ENCODE peak calls at places on chromosomes 11 and 22, in nine cellular contexts. O is spleen, I is fibroblast of lung, C is tibial artery, N is right atrium auricular region, T is neural progenitor cell, F is colonic mucosa, U is heart left ventricle, J is lung. L is an unnamed sample. For H3K4me1 and H3K27me3, the result is how much of the 10 kb centered on the place peaks cover.

GRCh38 chr11:119318240-119319135 is 1.6 kb upstream of the MCAM start:
- DNase-seq in O (no peak), I (peak), C (peak), N (no peak), T (peak), F (no peak), U (peak), J (no peak), L (peak)

GRCh38 chr11:73047773-73048371 is 94.2 kb downstream of the FCHSD2 start:
- DNase-seq in O (no peak), I (no peak), C (no peak), N (no peak), T (no peak), F (no peak), U (no peak), J (no peak), L (no peak)

GRCh38 chr22:50145741-50146439 is 24.6 kb upstream of the PANX2 start:
- DNase-seq in O (no peak), I (no peak), C (no peak), N (no peak), T (no peak), F (no peak), U (no peak), J (no peak), L (no peak)

GRCh38 chr11:77557553-77557952 is 32.2 kb upstream of the AQP11 start:
- DNase-seq in O (no peak), I (peak), C (no peak), N (no peak), T (peak), F (peak), U (no peak), J (no peak), L (peak)

GRCh38 chr11:77590194-77590591 is 440 bp downstream of the AQP11 start:
- DNase-seq in O (no peak), I (peak), C (peak), N (no peak), T (peak), F (peak), U (no peak), J (peak), L (peak)

GRCh38 chr11:70727021-70727420 is 328.7 kb downstream of the CTTN start:
- DNase-seq in O (no peak), I (no peak), C (no peak), N (no peak), T (no peak), F (no peak), U (no peak), J (no peak), L (no peak)

GRCh38 chr11:78351193-78351592 is 66.4 kb downstream of the GAB2 start:
- DNase-seq in O (no peak), I (no peak), C (no peak), N (no peak), T (peak), F (no peak), U (no peak), J (no peak), L (no peak)

GRCh38 chr22:43853328-43853931 is 8.9 kb downstream of the SULT4A1 start:
- DNase-seq in O (peak), I (no peak), C (peak), N (no peak), T (no peak), F (no peak), U (peak), J (no peak), L (peak)

GRCh38 chr11:2975594-2975993 is 16.5 kb downstream of the NAP1L4 start:
- DNase-seq in O (no peak), I (no peak), C (no peak), N (no peak), T (peak), F (no peak), U (no peak), J (no peak), L (peak)

GRCh38 chr11:91703042-91703441 is 521.6 kb upstream of the FAT3 start:
- DNase-seq in O (no peak), I (no peak), C (no peak), N (no peak), T (no peak), F (no peak), U (no peak), J (no peak), L (no peak)

GRCh38 chr11:11179239-11179638 is 173.8 kb downstream of the CSNK2A3 start:
- DNase-seq in O (no peak), I (peak), C (no peak), N (no peak), T (no peak), F (no peak), U (no peak), J (no peak), L (no peak)

GRCh38 chr11:20095189-20095588 is 65.1 kb downstream of the DBX1 start:
- DNase-seq in O (no peak), I (no peak), C (no peak), N (no peak), T (no peak), F (no peak), U (no peak), J (no peak), L (no peak)

GRCh38 chr11:20089796-20090653 is 70.2 kb downstream of the DBX1 start:
- DNase-seq in O (no peak), I (peak), C (no peak), N (no peak), T (no peak), F (no peak), U (no peak), J (no peak), L (peak)

GRCh38 chr11:20097319-20098221 is 62.7 kb downstream of the DBX1 start:
- DNase-seq in O (no peak), I (peak), C (no peak), N (no peak), T (no peak), F (no peak), U (no peak), J (no peak), L (no peak)

GRCh38 chr11:20090654-20091374 is 69.5 kb downstream of the DBX1 start:
- DNase-seq in O (no peak), I (no peak), C (no peak), N (no peak), T (no peak), F (no peak), U (no peak), J (no peak), L (no peak)

GRCh38 chr11:20093775-20094174 is 66.5 kb downstream of the DBX1 start:
- DNase-seq in O (no peak), I (peak), C (no peak), N (no peak), T (peak), F (no peak), U (no peak), J (no peak), L (peak)
- TF ChIP-seq CTCF in O (no peak), I (no peak), C (no peak), N (no peak), T (no peak), F (no peak), U (no peak), J (no peak), L (no peak)

DNA sequence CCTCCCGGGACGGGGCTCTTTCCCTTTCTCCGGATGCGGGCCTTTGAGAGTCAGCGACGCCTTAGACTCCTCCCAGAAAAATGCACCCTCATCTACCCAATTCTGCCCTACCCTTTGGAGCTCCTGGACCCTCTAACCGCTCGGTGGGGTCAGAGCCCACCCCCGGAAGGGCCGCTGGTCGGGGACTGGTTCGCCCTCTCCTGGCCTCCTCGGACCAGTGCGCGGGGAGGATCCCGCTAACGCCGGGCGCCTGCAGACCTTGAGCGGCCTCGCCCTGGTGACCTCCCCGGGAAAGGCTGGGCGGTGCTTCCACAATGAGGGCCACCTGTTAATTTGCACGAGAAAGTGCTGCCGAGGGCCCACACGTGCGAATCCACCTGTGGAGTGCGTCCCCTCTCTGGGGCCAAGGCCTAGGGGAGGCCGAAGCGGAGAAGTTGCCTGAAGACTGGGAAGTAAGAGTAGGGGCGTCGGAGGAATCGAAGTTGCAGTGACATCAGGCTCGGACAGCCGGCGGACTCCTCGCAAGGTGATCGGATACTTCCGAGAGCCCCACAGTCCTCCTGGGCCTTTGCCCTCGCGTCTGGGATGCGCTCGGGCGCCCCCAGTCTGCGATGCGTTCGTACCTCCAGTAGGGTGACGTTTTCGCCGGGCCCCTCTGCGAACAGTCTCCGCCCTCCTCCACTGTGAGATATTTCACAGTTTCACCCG is 61.5 kb downstream of the ENDOD1 start:
- DNase-seq in O (peak), I (peak), C (peak), N (peak), T (peak), F (peak), U (peak), J (peak), L (peak)
- H3K4me1 ChIP-seq in O (under half), I (under half), C (under half), N (under half), T (under half), F (under half), U (under half), J (under half), L (under half)

GRCh38 chr11:117547188-117547831 is 219.7 kb downstream of the CEP164 start:
- DNase-seq in O (no peak), I (no peak), C (no peak), N (no peak), T (peak), F (no peak), U (no peak), J (no peak), L (peak)

GRCh38 chr11:117550466-117550865 is 222.8 kb downstream of the CEP164 start:
- DNase-seq in O (no peak), I (no peak), C (no peak), N (no peak), T (no peak), F (no peak), U (no peak), J (no peak), L (no peak)

GRCh38 chr11:117546431-117547160 is 218.9 kb downstream of the CEP164 start:
- DNase-seq in O (no peak), I (no peak), C (no peak), N (no peak), T (peak), F (no peak), U (no peak), J (no peak), L (no peak)

GRCh38 chr11:117547911-117548310 is 220.3 kb downstream of the CEP164 start:
- DNase-seq in O (no peak), I (no peak), C (no peak), N (no peak), T (no peak), F (no peak), U (no peak), J (no peak), L (no peak)

GRCh38 chr11:117548876-117549275 is 221.2 kb downstream of the CEP164 start:
- DNase-seq in O (no peak), I (no peak), C (no peak), N (no peak), T (no peak), F (no peak), U (no peak), J (no peak), L (no peak)
- H3K27me3 ChIP-seq in O (under half), I (under half), C (under half), N (under half), T (under half), F (under half), U (under half), J (under half), L (half or more)

GRCh38 chr22:38222797-38223119 is 21.0 kb downstream of the MAFF start:
- DNase-seq in O (no peak), I (no peak), C (no peak), N (no peak), T (no peak), F (peak), U (no peak), J (no peak), L (no peak)

GRCh38 chr22:38221908-38222796 is 20.4 kb downstream of the MAFF start:
- DNase-seq in O (no peak), I (no peak), C (no peak), N (no peak), T (peak), F (no peak), U (no peak), J (no peak), L (peak)

GRCh38 chr22:38221407-38221806 is 19.6 kb downstream of the MAFF start:
- DNase-seq in O (no peak), I (no peak), C (no peak), N (no peak), T (no peak), F (no peak), U (no peak), J (no peak), L (no peak)

GRCh38 chr22:38220653-38221386 is 19.0 kb downstream of the MAFF start:
- DNase-seq in O (no peak), I (no peak), C (no peak), N (no peak), T (no peak), F (no peak), U (no peak), J (no peak), L (no peak)

DNA sequence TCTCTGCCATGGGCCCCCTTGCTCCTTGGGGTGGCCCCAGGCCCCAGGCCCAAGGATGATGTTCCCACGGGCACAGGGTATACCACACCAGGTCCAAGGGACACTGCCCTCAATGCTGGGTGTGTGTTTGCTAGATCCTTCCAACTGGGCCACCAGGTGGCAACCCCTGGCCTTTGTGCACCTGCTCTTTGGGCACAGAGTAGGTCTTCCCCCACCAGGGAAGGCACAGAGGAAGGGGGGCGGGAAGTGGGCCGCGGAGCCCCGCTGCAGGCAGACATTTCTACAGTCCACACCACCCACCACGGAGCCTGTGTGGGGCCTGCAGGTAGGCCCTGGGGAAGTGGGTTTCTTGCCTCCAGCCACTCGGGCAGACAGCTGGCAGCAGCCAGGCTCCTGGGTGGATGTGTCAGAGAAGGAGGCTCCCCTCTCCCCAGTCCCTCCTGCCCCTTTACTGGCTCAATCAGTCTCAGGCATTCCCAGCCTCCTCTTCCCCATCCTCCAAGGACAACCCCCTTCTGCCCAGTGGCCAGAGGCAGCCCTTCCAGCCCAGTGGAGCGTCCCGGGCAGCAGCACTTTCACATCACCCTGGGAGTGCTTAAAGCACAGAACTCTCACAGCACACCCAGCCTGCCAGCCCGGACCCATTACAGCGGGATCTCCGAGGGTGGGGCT is 21.6 kb downstream of the MAFF start:
- DNase-seq in O (no peak), I (no peak), C (no peak), N (no peak), T (no peak), F (no peak), U (no peak), J (no peak), L (no peak)
- TF ChIP-seq CTCF in O (no peak), I (no peak), C (no peak), N (no peak), T (no peak), F (no peak), U (no peak), J (no peak), L (peak)

DNA sequence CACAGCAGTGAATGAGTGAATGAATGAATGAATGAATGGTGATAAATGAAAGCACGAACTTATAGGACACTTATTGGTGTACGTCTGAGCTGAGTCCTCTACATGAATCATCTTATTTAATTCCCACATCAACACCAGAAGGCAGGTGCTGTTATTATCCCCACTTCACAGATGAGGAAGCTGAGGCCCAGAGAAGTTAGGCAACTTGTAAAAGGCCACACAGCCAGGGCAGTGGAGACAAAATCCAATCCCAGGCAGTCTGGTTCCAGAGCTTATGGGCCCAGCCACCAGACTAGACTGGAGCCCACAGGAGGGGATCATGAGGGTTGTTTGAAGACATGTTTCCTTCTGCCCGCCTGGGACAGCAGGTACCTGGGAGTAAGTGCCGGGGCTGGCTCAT is 364.0 kb downstream of the MN1 start:
- DNase-seq in O (no peak), I (no peak), C (no peak), N (no peak), T (no peak), F (no peak), U (no peak), J (no peak), L (no peak)
- H3K4me1 ChIP-seq in O (under half), I (under half), C (under half), N (under half), T (half or more), F (under half), U (under half), J (under half), L (under half)

DNA sequence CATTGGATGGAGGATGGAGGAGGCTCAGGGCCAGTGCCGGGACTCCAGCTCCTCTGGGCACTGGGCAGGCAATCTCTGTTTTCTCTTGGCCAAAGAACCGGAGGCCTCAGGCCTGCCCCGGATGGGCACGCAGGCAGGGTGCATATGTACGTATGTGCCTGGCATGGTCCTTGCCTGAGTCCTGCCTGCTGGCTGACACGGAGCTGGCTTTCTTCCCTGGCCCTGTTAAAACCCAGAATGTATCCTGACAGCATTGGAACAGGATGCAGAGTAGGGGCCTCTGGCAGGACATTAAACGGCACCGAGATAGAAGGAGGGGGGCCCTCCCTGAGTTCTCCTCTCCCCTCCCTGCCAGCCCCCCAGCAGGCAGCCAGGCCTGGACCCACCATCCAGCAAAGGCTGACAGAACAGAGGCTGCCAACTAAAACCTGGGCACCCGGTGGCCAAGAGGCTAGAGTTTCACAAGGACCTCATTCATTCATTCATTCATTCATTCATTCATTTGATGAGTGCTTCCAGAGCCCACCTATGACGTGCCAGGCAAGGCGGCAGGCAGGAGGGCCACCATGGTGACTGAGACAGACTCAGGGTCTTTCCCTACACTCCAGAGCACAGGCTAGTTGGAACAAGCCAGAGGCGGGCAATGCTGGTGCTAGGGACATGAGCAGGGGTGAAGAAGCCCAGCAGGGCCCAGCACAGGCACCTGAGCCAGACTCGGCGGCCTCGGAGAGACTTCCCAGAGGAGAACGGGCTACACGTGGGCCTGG is 28.8 kb downstream of the FLRT1 start:
- DNase-seq in O (no peak), I (no peak), C (no peak), N (no peak), T (no peak), F (no peak), U (no peak), J (no peak), L (no peak)
- H3K27me3 ChIP-seq in O (under half), I (under half), C (half or more), N (under half), T (half or more), F (under half), U (under half), J (under half), L (under half)

DNA sequence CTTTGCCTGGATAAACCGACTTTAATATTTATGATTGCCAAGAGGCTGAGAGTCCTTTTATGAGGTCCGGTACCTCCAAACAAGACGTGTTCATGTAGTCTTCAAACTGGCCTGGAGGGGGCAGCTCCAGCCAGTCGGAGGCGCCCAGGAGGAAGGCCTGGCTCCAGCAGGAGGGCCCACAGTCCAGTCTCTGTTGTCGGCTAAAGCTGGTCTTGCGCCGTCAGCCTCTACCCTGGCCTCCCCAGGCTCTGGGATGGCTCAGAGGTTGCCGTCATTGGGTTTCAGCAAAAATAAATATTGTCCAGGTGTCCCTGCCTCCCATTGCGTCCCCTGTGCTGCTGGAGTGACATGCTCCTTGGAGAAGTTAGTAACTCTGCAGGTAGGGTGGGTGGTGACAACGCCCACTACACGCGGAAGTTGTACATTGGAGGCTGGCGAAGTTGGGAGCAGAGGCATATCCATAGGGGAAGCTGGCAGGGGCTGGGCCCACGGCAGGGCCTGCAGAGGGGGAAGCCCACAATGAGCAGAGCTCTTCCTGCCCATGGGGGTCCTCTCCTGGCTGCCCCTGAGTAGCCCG is 1.0 kb upstream of the SLC25A1 start:
- DNase-seq in O (peak), I (peak), C (peak), N (peak), T (peak), F (peak), U (peak), J (peak), L (peak)
- TF ChIP-seq CTCF in O (peak), I (peak), C (peak), N (no peak), T (peak), F (peak), U (peak), J (peak), L (peak)

GRCh38 chr11:66637557-66638176 is 836 bp upstream of the RBM4 start:
- DNase-seq in O (no peak), I (no peak), C (no peak), N (no peak), T (peak), F (no peak), U (no peak), J (no peak), L (peak)
- H3K4me1 ChIP-seq in O (half or more), I (under half), C (under half), N (under half), T (under half), F (under half), U (under half), J (under half), L (under half)

L was measured in endodermal cell.